ENCODE peak calls at places on chromosomes 2 and 18, in nine cellular contexts. H is fibroblast of pulmonary artery, G is BE2C, S is fibroblast of the conjunctiva, X is NCI-H1417, P is ELR, W is mesenteric fat pad, F is NCI-H2029, T is omental fat pad. L is an unnamed sample.

GRCh38 chr2:176109226-176109954 is 2.3 kb downstream of the HOXD11 start:
- DNase-seq in H (no peak), G (no peak), S (no peak), X (no peak), P (no peak), W (no peak), F (no peak), T (no peak), L (no peak)

GRCh38 chr2:171479154-171479814 is 43.0 kb upstream of the CYBRD1 start:
- DNase-seq in H (peak), G (no peak), S (no peak), X (no peak), P (peak), W (no peak), F (no peak), T (no peak), L (no peak)

GRCh38 chr2:10457846-10458563 is 9.9 kb upstream of the ODC1 start:
- DNase-seq in H (peak), G (no peak), S (no peak), X (no peak), P (peak), W (no peak), F (no peak), T (no peak), L (no peak)

GRCh38 chr2:207513577-207514257 is 16.0 kb upstream of the CREB1 start:
- DNase-seq in H (peak), G (no peak), S (peak), X (no peak), P (peak), W (no peak), F (no peak), T (no peak), L (no peak)

GRCh38 chr2:169828141-169828811 is 1.0 kb downstream of the UBR3 start:
- DNase-seq in H (peak), G (peak), S (no peak), X (peak), P (peak), W (no peak), F (peak), T (no peak), L (peak)

GRCh38 chr2:154692927-154693326 is 5.6 kb upstream of the KCNJ3 start:
- DNase-seq in H (peak), G (no peak), S (no peak), X (no peak), P (no peak), W (no peak), F (no peak), T (no peak), L (no peak)

GRCh38 chr2:186718895-186719294 is 25.0 kb downstream of the FAM171B start:
- DNase-seq in H (no peak), G (no peak), S (no peak), X (peak), P (no peak), W (no peak), F (no peak), T (no peak), L (no peak)

GRCh38 chr2:196452758-196453157 is 186.8 kb upstream of the CCDC150 start:
- DNase-seq in H (no peak), G (no peak), S (no peak), X (no peak), P (no peak), W (no peak), F (no peak), T (no peak), L (no peak)

GRCh38 chr2:12006841-12007240 is 260.4 kb downstream of the LPIN1 start:
- DNase-seq in H (peak), G (no peak), S (no peak), X (no peak), P (peak), W (no peak), F (no peak), T (no peak), L (no peak)

GRCh38 chr2:175180701-175181103 is 808 bp downstream of the ATP5MC3 start:
- DNase-seq in H (peak), G (peak), S (no peak), X (no peak), P (peak), W (no peak), F (no peak), T (peak), L (peak)

GRCh38 chr2:221517362-221518121 is 54.6 kb downstream of the EPHA4 start:
- DNase-seq in H (peak), G (no peak), S (peak), X (no peak), P (peak), W (no peak), F (peak), T (no peak), L (peak)

GRCh38 chr2:237453671-237454070 is 33.4 kb upstream of the MLPH start:
- DNase-seq in H (no peak), G (no peak), S (no peak), X (no peak), P (no peak), W (peak), F (peak), T (no peak), L (no peak)

GRCh38 chr2:202064206-202064880 is 8.7 kb upstream of the KIAA2012 start:
- DNase-seq in H (peak), G (no peak), S (peak), X (peak), P (peak), W (no peak), F (no peak), T (no peak), L (no peak)

GRCh38 chr2:65389476-65389875 is 42.9 kb downstream of the SPRED2 start:
- DNase-seq in H (no peak), G (no peak), S (no peak), X (no peak), P (no peak), W (no peak), F (no peak), T (no peak), L (no peak)

GRCh38 chr2:181461056-181461630 is 4.0 kb downstream of the ITGA4 start:
- DNase-seq in H (no peak), G (no peak), S (no peak), X (no peak), P (no peak), W (no peak), F (no peak), T (no peak), L (no peak)

GRCh38 chr18:22628795-22629194 is 211.1 kb upstream of the CTAGE1 start:
- DNase-seq in H (no peak), G (no peak), S (no peak), X (no peak), P (no peak), W (no peak), F (no peak), T (no peak), L (no peak)

GRCh38 chr2:237857791-237858190 is 1.6 kb upstream of the RAMP1 start:
- DNase-seq in H (no peak), G (no peak), S (no peak), X (no peak), P (no peak), W (no peak), F (no peak), T (no peak), L (no peak)

GRCh38 chr2:62410015-62410453 is 96.0 kb downstream of the TMEM17 start:
- DNase-seq in H (peak), G (peak), S (no peak), X (no peak), P (no peak), W (no peak), F (no peak), T (no peak), L (no peak)

GRCh38 chr2:128644156-128644555 is 325.5 kb upstream of the HS6ST1 start:
- DNase-seq in H (no peak), G (no peak), S (no peak), X (no peak), P (no peak), W (peak), F (no peak), T (no peak), L (peak)